ENCODE peak calls at places on chromosomes 11 and 22, in five cellular contexts. C, K, U, Y and M are unnamed samples.

GRCh38 chr11:27392715-27393114 is 29.7 kb upstream of the CCDC34 start:
- DNase-seq in C (no peak), U (no peak), K (no peak), Y (peak; percentile 96), M (no peak)

GRCh38 chr22:38202437-38203089 is 769 bp downstream of the MAFF start:
- DNase-seq in Y (peak; percentile 91), K (peak; percentile 89), U (peak; percentile 53), C (peak; percentile 65), M (peak; percentile 50)

GRCh38 chr22:41532908-41533825 is 11.1 kb downstream of the POLR3H start:
- DNase-seq in C (peak; percentile 81), U (peak; percentile 64), K (peak; percentile 83), Y (peak; percentile 63), M (peak; percentile 59)

GRCh38 chr11:76700177-76701100 is 29.9 kb upstream of the LRRC32 start:
- DNase-seq in C (no peak), U (no peak), Y (peak; percentile 85), K (no peak), M (no peak)

GRCh38 chr11:79237111-79237510 is 203.7 kb downstream of the TENM4 start:
- DNase-seq in U (no peak), Y (no peak), K (no peak), C (no peak), M (no peak)

GRCh38 chr11:10436224-10436623 is 18.8 kb upstream of the AMPD3 start:
- DNase-seq in U (no peak), K (no peak), Y (no peak), C (no peak), M (no peak)

GRCh38 chr11:111302298-111302697 is 4.0 kb downstream of the POU2AF3 start:
- DNase-seq in Y (no peak), U (no peak), C (no peak), K (no peak), M (no peak)

GRCh38 chr22:50062509-50063135 is 4.5 kb upstream of the TTLL8 start:
- DNase-seq in K (peak; percentile 17), C (no peak), Y (no peak), U (no peak), M (no peak)

GRCh38 chr22:44472583-44472982 is 25.4 kb downstream of the RTL6 start:
- DNase-seq in U (no peak), K (no peak), Y (peak; percentile 70), C (no peak), M (no peak)

GRCh38 chr11:93668171-93668570 is 6.7 kb downstream of the CEP295 start:
- DNase-seq in K (no peak), Y (peak; percentile 16), U (no peak), C (no peak), M (no peak)

GRCh38 chr11:4677948-4678347 is 19.7 kb downstream of the OR51E2 start:
- DNase-seq in K (no peak), Y (no peak), C (no peak), U (no peak), M (no peak)

GRCh38 chr11:63572026-63572688 is 9.0 kb upstream of the PLAAT2 start:
- DNase-seq in Y (no peak), C (no peak), U (no peak), K (no peak), M (no peak)

GRCh38 chr22:25702046-25702445 is 39.9 kb upstream of the MYO18B start:
- DNase-seq in C (no peak), U (no peak), Y (peak; percentile 55), K (no peak), M (no peak)
- TF ChIP-seq CTCF in C (no peak), U (no peak), Y (peak; percentile 31), K (peak; percentile 32), M (no peak)

GRCh38 chr11:3138178-3139085 is 26.7 kb downstream of the OSBPL5 start:
- DNase-seq in K (peak; percentile 30), C (no peak), Y (no peak), U (no peak), M (no peak)
- TF ChIP-seq CTCF in K (no peak), C (no peak), Y (no peak), U (no peak), M (no peak)

GRCh38 chr22:29799217-29799680 is 32.1 kb downstream of the UQCR10 start:
- DNase-seq in Y (peak; percentile 96), U (no peak), C (no peak), K (peak; percentile 95), M (no peak)
- TF ChIP-seq CTCF in Y (peak; percentile 28), U (no peak), C (no peak), K (no peak), M (no peak)

GRCh38 chr11:77884186-77884828 is 63.4 kb downstream of the AAMDC start:
- DNase-seq in C (no peak), K (no peak), U (no peak), Y (peak; percentile 63), M (no peak)

GRCh38 chr11:77884829-77885190 is 63.9 kb downstream of the AAMDC start:
- DNase-seq in U (no peak), K (no peak), Y (no peak), C (no peak), M (no peak)

GRCh38 chr11:77883775-77884174 is 62.8 kb downstream of the AAMDC start:
- DNase-seq in U (no peak), K (no peak), Y (no peak), C (no peak), M (no peak)

GRCh38 chr11:77879218-77879617 is 58.3 kb downstream of the AAMDC start:
- DNase-seq in C (no peak), U (no peak), Y (peak; percentile 79), K (peak; percentile 63), M (no peak)

DNA sequence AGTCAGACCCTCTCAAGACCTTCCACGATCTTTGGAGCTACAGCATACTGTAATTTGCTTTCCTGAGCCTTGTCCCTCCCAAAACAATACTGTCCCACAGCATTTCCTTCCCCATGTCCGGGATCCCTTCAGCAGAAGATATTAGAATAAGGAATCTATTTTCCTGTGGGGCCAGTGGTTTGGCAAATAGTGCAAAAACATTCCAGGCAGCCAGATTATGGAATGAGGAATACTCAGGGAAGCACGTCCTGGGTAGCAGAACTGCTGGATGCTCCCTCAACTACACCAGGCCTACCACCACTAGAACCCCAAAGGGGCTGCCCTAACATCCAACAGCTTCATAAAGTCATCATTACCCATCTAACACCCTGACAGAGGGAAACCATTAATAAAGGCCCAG is 61.5 kb downstream of the AAMDC start:
- DNase-seq in Y (peak; percentile 41), C (no peak), U (no peak), K (no peak), M (no peak)
- TF ChIP-seq CTCF in Y (no peak), C (no peak), U (no peak), K (no peak), M (no peak)

GRCh38 chr22:36985490-36985889 is 33.8 kb downstream of the TST start:
- DNase-seq in K (no peak), Y (no peak), U (no peak), C (no peak), M (no peak)

GRCh38 chr22:36988075-36988474 is 31.2 kb downstream of the TST start:
- DNase-seq in U (no peak), K (no peak), C (no peak), Y (no peak), M (no peak)

GRCh38 chr22:36986242-36986821 is 32.9 kb downstream of the TST start:
- DNase-seq in C (peak; percentile 25), Y (no peak), K (no peak), U (no peak), M (no peak)

GRCh38 chr22:36991220-36991619 is 28.0 kb downstream of the TST start:
- DNase-seq in K (no peak), U (no peak), Y (no peak), C (no peak), M (no peak)
- TF ChIP-seq CTCF in K (no peak), U (no peak), Y (no peak), C (no peak), M (no peak)

DNA sequence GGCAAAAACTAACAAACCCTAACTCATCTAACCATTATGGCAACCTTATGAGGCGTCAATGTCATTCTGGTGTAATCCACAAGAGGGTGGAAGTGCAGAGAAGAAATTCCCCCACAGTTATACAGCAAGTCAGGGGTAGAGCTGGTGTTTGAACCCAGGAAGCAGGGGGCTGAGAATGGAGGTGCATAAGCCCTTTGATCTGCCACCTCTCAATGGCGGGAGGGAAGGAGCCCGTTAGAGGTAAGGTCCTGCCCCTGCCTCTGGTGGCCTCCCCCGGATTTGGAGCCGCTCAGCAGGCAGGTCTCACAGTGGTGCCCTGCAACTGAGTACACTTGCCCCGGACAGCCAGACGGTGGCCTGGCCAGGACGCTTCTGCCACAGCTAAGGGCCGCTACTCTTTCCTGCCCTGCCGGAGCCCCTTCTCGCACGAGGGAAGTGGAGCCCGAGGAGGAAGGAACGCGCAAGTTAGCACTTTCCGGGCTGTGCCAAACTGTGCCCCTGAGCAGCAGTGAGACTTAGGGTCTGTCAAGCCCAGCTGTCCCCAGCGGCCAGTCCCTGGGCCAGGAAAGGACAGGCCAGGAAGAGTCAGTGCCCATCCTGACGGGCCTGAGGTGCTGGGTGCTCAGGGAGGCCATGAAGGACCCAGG is 1.1 kb downstream of the FXYD2 start:
- DNase-seq in K (peak; percentile 46), Y (no peak), U (peak; percentile 25), C (no peak), M (no peak)
- TF ChIP-seq CTCF in K (no peak), Y (no peak), U (no peak), C (no peak), M (peak; percentile 38)

GRCh38 chr11:55895216-55895615 is 12.1 kb downstream of the TRIM51 start:
- DNase-seq in Y (no peak), K (no peak), C (no peak), U (no peak), M (no peak)
- TF ChIP-seq CTCF in Y (no peak), K (no peak), C (no peak), U (no peak), M (no peak)

DNA sequence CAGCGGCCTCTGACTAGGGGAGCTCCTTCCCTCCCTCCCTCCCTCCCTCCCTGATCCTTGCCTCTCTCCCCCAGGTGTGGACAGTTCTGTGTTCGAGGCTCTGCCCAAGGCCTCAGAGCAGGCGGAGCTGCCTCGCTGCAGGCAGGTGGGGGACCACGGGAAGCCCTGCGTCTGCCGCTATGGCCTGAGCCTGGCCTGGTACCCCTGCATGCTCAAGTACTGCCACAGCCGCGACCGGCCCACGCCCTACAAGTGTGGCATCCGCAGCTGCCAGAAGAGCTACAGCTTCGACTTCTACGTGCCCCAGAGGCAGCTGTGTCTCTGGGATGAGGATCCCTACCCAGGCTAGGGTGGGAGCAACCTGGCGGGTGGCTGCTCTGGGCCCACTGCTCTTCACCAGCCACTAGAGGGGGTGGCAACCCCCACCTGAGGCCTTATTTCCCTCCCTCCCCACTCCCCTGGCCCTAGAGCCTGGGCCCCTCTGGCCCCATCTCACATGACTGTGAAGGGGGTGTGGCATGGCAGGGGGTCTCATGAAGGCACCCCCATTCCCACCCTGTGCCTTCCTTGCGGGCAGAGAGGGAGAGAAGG is 11.1 kb upstream of the POU2F3 start:
- DNase-seq in Y (no peak), C (no peak), U (no peak), K (no peak), M (no peak)
- TF ChIP-seq CTCF in Y (peak; percentile 10), C (peak; percentile 32), U (no peak), K (peak; percentile 14), M (no peak)